ENCODE peak calls at places on chromosomes 4 and X, in four cellular contexts. D is H1, R is K562, Q is GM12878. A is an unnamed sample.

GRCh38 chr4:32203340-32203739 is 1483.2 kb downstream of the PCDH7 start:
- DNase-seq in R (no peak), D (no peak), Q (no peak), A (no peak)

GRCh38 chrX:17192111-17192510 is 182.9 kb upstream of the NHS start:
- DNase-seq in Q (no peak), R (no peak), D (no peak), A (no peak)

GRCh38 chr4:88623097-88623496 is 30.8 kb downstream of the HERC3 start:
- DNase-seq in Q (no peak), D (no peak), R (no peak), A (peak; percentile 24)

GRCh38 chr4:85928775-85929585 is 430.9 kb downstream of the MAPK10 start:
- DNase-seq in R (no peak), D (no peak), Q (peak; percentile 12), A (peak; percentile 54)

GRCh38 chrX:107894038-107894437 is 68.4 kb downstream of the MID2 start:
- DNase-seq in R (peak; percentile 47), Q (peak; percentile 20), D (no peak), A (peak; percentile 47)

GRCh38 chrX:11558972-11559371 is 106.7 kb downstream of the ARHGAP6 start:
- DNase-seq in Q (no peak), R (peak; percentile 61), D (no peak), A (peak; percentile 24)

GRCh38 chr4:109383823-109384222 is 49.8 kb upstream of the SEC24B start:
- DNase-seq in R (no peak), Q (no peak), D (no peak), A (no peak)

GRCh38 chr4:113446019-113446418 is 315.5 kb downstream of the CAMK2D start:
- DNase-seq in D (no peak), Q (no peak), R (no peak), A (peak; percentile 24)

GRCh38 chr4:101621120-101621519 is 169.4 kb upstream of the BANK1 start:
- DNase-seq in R (no peak), Q (no peak), D (no peak), A (no peak)

GRCh38 chrX:53290441-53291041 is 9.2 kb upstream of the IQSEC2 start:
- DNase-seq in Q (no peak), D (no peak), R (no peak), A (no peak)

GRCh38 chr4:61373901-61374611 is 173.9 kb downstream of the ADGRL3 start:
- DNase-seq in D (no peak), Q (no peak), R (no peak), A (no peak)

GRCh38 chrX:69501433-69501832 is 2.7 kb upstream of the NALF2 start:
- DNase-seq in Q (no peak), R (peak; percentile 17), D (no peak), A (peak; percentile 52)

GRCh38 chr4:14125375-14126129 is 498.0 kb upstream of the BOD1L1 start:
- DNase-seq in Q (peak; percentile 49), R (no peak), D (no peak), A (no peak)

GRCh38 chrX:148049441-148049840 is 68.3 kb downstream of the FMR1NB start:
- DNase-seq in Q (no peak), D (no peak), R (peak; percentile 16), A (peak; percentile 22)

GRCh38 chr4:109690690-109691410 is 12.4 kb downstream of the CASP6 start:
- DNase-seq in Q (peak; percentile 31), R (no peak), D (no peak), A (no peak)

GRCh38 chr4:128635141-128635911 is 174.2 kb upstream of the JADE1 start:
- DNase-seq in D (no peak), R (peak; percentile 41), Q (no peak), A (peak; percentile 15)
- TF ChIP-seq CHD2 in D (no peak), R (no peak), Q (no peak), A (no peak)

DNA sequence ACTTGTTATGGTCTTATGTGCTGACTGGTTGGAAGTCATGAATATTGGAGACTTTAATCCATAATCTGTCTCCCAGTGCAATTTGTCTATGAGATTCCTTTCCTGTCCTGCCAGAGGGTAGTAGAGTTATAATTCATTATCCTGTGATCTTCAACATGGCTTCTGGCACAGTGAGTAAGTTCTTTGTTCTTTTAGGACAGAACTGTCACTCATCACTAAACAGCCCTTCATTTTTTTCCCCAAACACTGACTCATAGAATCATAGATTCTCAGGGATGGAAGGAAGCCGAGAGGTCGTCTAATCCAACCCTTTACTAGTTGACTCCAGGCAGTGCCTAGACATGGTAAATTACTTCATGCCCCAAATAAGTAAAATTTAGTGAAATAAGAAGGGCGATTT is 78.4 kb downstream of the LUZP4 start:
- DNase-seq in D (no peak), R (no peak), Q (no peak), A (no peak)
- H3K27ac ChIP-seq in D (no peak overlapping the region), R (no peak overlapping the region), Q (no peak overlapping the region), A (no peak overlapping the region)

GRCh38 chr4:39330353-39330752 is 35.8 kb downstream of the RFC1 start:
- DNase-seq in D (no peak), R (peak; percentile 15), Q (no peak), A (peak; percentile 25)
- TF ChIP-seq ATF2 in D (no peak), R (no peak), Q (no peak), A (no peak)

GRCh38 chrX:143632625-143633387 is 3.1 kb downstream of the SLITRK4 start:
- DNase-seq in D (no peak), Q (no peak), R (no peak), A (no peak)

GRCh38 chrX:143633530-143634372 is 2.1 kb downstream of the SLITRK4 start:
- DNase-seq in R (no peak), Q (no peak), D (no peak), A (no peak)

GRCh38 chrX:143634373-143634685 is 1.6 kb downstream of the SLITRK4 start:
- DNase-seq in R (no peak), Q (no peak), D (no peak), A (no peak)

GRCh38 chrX:143634701-143635442 is 1.0 kb downstream of the SLITRK4 start:
- DNase-seq in R (no peak), Q (no peak), D (no peak), A (no peak)

GRCh38 chrX:143635915-143636314 is at the start of gene SLITRK4:
- DNase-seq in R (no peak), Q (no peak), D (peak; percentile 49), A (no peak)
- TF ChIP-seq CHD2 in R (no peak), Q (no peak), D (no peak), A (no peak)

DNA sequence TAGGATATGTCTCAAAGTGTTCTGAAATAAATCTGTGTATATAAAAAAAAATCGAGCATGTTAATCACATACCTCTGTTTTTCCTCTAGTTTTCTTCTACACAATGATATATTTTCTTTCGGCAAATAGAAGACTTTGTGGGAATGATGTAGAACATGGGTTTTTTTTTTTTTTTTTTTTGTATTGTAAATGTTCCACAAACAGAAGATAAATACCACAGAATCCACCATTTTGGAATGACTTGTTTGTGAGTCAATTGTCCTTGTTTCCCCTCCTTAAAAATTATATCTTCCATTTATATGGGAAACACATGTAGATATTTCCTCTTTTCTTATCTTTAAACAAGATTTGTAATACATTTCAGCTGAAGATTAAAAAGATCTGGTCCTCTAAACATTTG is 304.5 kb downstream of the SPRY1 start:
- DNase-seq in R (no peak), Q (no peak), D (no peak), A (no peak)
- H3K27ac ChIP-seq in R (no peak overlapping the region), Q (no peak overlapping the region), D (no peak overlapping the region), A (no peak overlapping the region)

GRCh38 chrX:118218079-118218478 is 101.5 kb upstream of the KLHL13 start:
- DNase-seq in R (no peak), D (no peak), Q (no peak), A (no peak)

GRCh38 chrX:118216086-118216485 is 99.5 kb upstream of the KLHL13 start:
- DNase-seq in Q (no peak), R (no peak), D (no peak), A (no peak)

GRCh38 chrX:118215346-118215745 is 98.7 kb upstream of the KLHL13 start:
- DNase-seq in Q (no peak), R (no peak), D (no peak), A (no peak)

GRCh38 chrX:118218940-118219339 is 102.3 kb upstream of the KLHL13 start:
- DNase-seq in D (no peak), Q (no peak), R (no peak), A (no peak)

GRCh38 chrX:118216488-118216887 is 99.9 kb upstream of the KLHL13 start:
- DNase-seq in Q (no peak), D (no peak), R (no peak), A (no peak)
- TF ChIP-seq ATF2 in Q (no peak), D (no peak), R (no peak), A (no peak)

DNA sequence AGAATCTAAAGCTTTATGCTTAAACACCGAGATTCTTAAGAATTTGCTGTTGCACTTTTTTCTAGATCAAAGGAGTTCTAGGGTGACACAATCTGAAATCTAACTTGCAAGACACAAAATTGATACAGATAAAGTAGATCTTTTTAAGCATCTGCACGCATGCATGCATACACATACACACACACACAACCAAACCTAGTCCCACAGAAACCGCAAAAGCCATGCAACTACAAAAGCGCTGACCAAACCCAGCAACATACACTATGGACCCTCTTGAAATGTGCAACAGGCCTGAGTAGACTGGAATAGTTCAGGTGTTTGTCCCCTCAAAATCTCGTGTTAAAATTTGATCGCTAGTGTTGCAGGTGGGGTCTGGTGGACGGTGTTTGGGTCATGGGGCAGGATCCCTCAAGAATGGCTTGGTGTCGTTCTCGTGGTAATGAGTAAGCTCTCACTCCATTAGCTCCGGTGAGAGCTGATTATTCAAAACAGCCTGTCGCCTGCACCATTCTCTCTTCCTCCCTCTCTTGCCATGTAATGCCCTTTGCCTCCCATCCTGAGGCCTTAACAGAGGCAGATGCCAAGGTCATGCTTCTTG is 52.7 kb downstream of the IRF2 start:
- DNase-seq in D (no peak), Q (peak; percentile 46), R (no peak), A (no peak)
- TF ChIP-seq CHD2 in D (no peak), Q (peak; percentile 28), R (no peak), A (no peak)